ENCODE peak calls at places on chromosomes 12 and 14, in ten cellular contexts. G is psoas muscle; R is cardiac muscle cell; A is neuronal stem cell; J is effector memory CD4-positive, alpha-beta T cell; L is stomach; Q is esophagus muscularis mucosa; I is CD4-positive, CD25-positive, alpha-beta regulatory T cell; W is left ventricle myocardium inferior; B is suprapubic skin. C is an unnamed sample. For H3K4me1 and H3K9me3, the result is how much of the 10 kb centered on the place peaks cover.

GRCh38 chr12:70664463-70664862 is 27.2 kb upstream of the PTPRB start:
- DNase-seq in G (no peak), R (peak), A (peak), J (no peak), L (no peak), Q (no peak), I (no peak), W (no peak), B (no peak), C (no peak)

GRCh38 chr12:112239020-112239419 is 113.7 kb downstream of the TRAFD1 start:
- DNase-seq in G (no peak), R (no peak), A (no peak), J (no peak), L (no peak), Q (no peak), I (no peak), W (no peak), B (no peak), C (peak)

GRCh38 chr14:97206948-97207347 is 409.8 kb downstream of the VRK1 start:
- DNase-seq in G (no peak), R (no peak), A (no peak), J (no peak), L (no peak), Q (peak), I (no peak), W (no peak), B (no peak), C (no peak)

GRCh38 chr12:132245521-132246101 is 83.8 kb downstream of the GALNT9 start:
- DNase-seq in G (no peak), R (no peak), A (no peak), J (no peak), L (no peak), Q (no peak), I (no peak), W (no peak), B (no peak), C (no peak)

GRCh38 chr14:24670594-24670993 is 36.6 kb upstream of the GZMB start:
- DNase-seq in G (no peak), R (no peak), A (no peak), J (no peak), L (no peak), Q (no peak), I (no peak), W (no peak), B (no peak), C (no peak)

GRCh38 chr12:92363295-92364146 is 217.9 kb upstream of the BTG1 start:
- DNase-seq in G (no peak), R (peak), A (no peak), J (peak), L (no peak), Q (no peak), I (peak), W (peak), B (no peak), C (no peak)

GRCh38 chr12:90974286-90974685 is 19.3 kb upstream of the CCER1 start:
- DNase-seq in G (no peak), R (no peak), A (no peak), J (no peak), L (no peak), Q (no peak), I (no peak), W (no peak), B (no peak), C (no peak)

GRCh38 chr12:132084681-132085635 is 59.2 kb downstream of the DDX51 start:
- DNase-seq in G (peak), R (peak), A (peak), J (peak), L (peak), Q (no peak), I (peak), W (peak), B (no peak), C (peak)

GRCh38 chr12:75908961-75909699 is 122.4 kb downstream of the PHLDA1 start:
- DNase-seq in G (peak), R (no peak), A (no peak), J (no peak), L (peak), Q (no peak), I (no peak), W (peak), B (no peak), C (peak)

GRCh38 chr14:34052658-34053014 is 101.8 kb upstream of the EGLN3 start:
- DNase-seq in G (no peak), R (no peak), A (no peak), J (no peak), L (peak), Q (peak), I (no peak), W (no peak), B (no peak), C (no peak)

GRCh38 chr12:71702590-71702989 is 16.7 kb downstream of the TMEM19 start:
- DNase-seq in G (no peak), R (no peak), A (no peak), J (no peak), L (no peak), Q (no peak), I (no peak), W (no peak), B (no peak), C (no peak)

GRCh38 chr12:111361717-111362576 is 6.9 kb downstream of the PHETA1 start:
- DNase-seq in G (peak), R (no peak), A (no peak), J (no peak), L (peak), Q (no peak), I (no peak), W (peak), B (no peak), C (peak)

GRCh38 chr14:57961793-57962075 is 95.8 kb upstream of the SLC35F4 start:
- DNase-seq in G (no peak), R (no peak), A (no peak), J (no peak), L (no peak), Q (peak), I (no peak), W (no peak), B (no peak), C (no peak)

GRCh38 chr14:64708148-64709004 is 4.2 kb downstream of the PLEKHG3 start:
- DNase-seq in G (no peak), R (peak), A (no peak), J (no peak), L (no peak), Q (no peak), I (no peak), W (no peak), B (peak), C (peak)

GRCh38 chr12:121955258-121956040 is 37.1 kb downstream of the CFAP251 start:
- DNase-seq in G (no peak), R (peak), A (no peak), J (no peak), L (no peak), Q (no peak), I (no peak), W (no peak), B (no peak), C (no peak)

GRCh38 chr12:41556176-41556575 is 368.1 kb downstream of the PDZRN4 start:
- DNase-seq in G (no peak), R (no peak), A (no peak), J (no peak), L (no peak), Q (no peak), I (no peak), W (no peak), B (no peak), C (no peak)

GRCh38 chr12:138898-139534 is 72.4 kb downstream of the IQSEC3 start:
- DNase-seq in G (no peak), R (no peak), A (no peak), J (no peak), L (no peak), Q (no peak), I (no peak), W (peak), B (no peak), C (peak)

GRCh38 chr12:26524862-26525465 is 308.0 kb downstream of the ITPR2 start:
- DNase-seq in G (no peak), R (no peak), A (no peak), J (no peak), L (no peak), Q (no peak), I (no peak), W (no peak), B (no peak), C (no peak)

GRCh38 chr14:23561873-23562821 is 5.4 kb downstream of the AP1G2 start:
- DNase-seq in G (no peak), R (no peak), A (no peak), J (no peak), L (no peak), Q (no peak), I (no peak), W (no peak), B (no peak), C (no peak)

GRCh38 chr14:21206753-21207684 is 51.2 kb upstream of the OR5AU1 start:
- DNase-seq in G (no peak), R (no peak), A (no peak), J (no peak), L (no peak), Q (no peak), I (no peak), W (no peak), B (no peak), C (no peak)

GRCh38 chr14:79781882-79782281 is 429.4 kb downstream of the DIO2 start:
- DNase-seq in G (no peak), R (no peak), A (no peak), J (no peak), L (no peak), Q (no peak), I (no peak), W (no peak), B (no peak), C (no peak)

GRCh38 chr12:77796775-77797174 is 33.9 kb upstream of the NAV3 start:
- DNase-seq in G (no peak), R (no peak), A (no peak), J (no peak), L (no peak), Q (no peak), I (no peak), W (no peak), B (no peak), C (no peak)

GRCh38 chr12:6324936-6325750 is 14.7 kb downstream of the PLEKHG6 start:
- DNase-seq in G (no peak), R (no peak), A (no peak), J (no peak), L (peak), Q (no peak), I (no peak), W (no peak), B (no peak), C (peak)

GRCh38 chr14:89533136-89533535 is 116.1 kb upstream of the FOXN3 start:
- DNase-seq in G (no peak), R (no peak), A (no peak), J (no peak), L (no peak), Q (peak), I (no peak), W (no peak), B (no peak), C (no peak)

DNA sequence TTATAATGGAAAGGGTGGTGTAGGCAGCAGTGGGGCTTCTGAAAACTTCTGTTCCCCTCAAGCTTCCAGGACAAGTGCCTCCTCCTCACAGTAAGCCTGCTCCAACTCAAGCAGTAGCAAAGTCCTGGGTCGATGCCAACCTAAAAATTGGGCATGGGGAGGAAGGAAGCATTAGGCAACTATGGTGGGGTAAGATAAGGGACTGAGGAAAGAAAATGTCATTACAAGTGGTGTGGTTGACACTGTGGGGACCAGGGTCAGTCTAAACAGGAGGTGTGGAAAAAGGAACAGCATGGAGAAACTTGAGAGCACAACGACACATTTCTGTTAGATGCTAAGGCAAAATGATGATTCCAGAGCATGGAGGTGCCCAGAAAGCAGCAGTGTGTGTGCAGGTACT is 34.9 kb downstream of the WIF1 start:
- DNase-seq in G (no peak), R (no peak), A (no peak), J (no peak), L (no peak), Q (no peak), I (no peak), W (no peak), B (no peak), C (no peak)
- H3K4me1 ChIP-seq in G (under half), R (under half), A (under half), J (under half), L (under half), Q (under half), I (under half), W (under half), B (under half), C (under half)

GRCh38 chr12:34257093-34257492 is 234.8 kb downstream of the ALG10 start:
- DNase-seq in G (no peak), R (no peak), A (no peak), J (no peak), L (no peak), Q (no peak), I (no peak), W (no peak), B (no peak), C (no peak)
- H3K9me3 ChIP-seq in G (under half), R (under half), A (under half), J (under half), L (under half), Q (under half), I (under half), W (under half), B (under half), C (under half)

GRCh38 chr14:75978249-75978731 is 3.5 kb downstream of the TGFB3 start:
- DNase-seq in G (no peak), R (no peak), A (no peak), J (no peak), L (peak), Q (no peak), I (peak), W (no peak), B (no peak), C (no peak)
- H3K4me1 ChIP-seq in G (under half), R (under half), A (under half), J (under half), L (under half), Q (half or more), I (under half), W (half or more), B (under half), C (under half)

GRCh38 chr12:47991592-47991991 is 12.7 kb downstream of the COL2A1 start:
- DNase-seq in G (no peak), R (no peak), A (peak), J (no peak), L (no peak), Q (no peak), I (no peak), W (no peak), B (peak), C (no peak)
- H3K9me3 ChIP-seq in G (under half), R (under half), A (under half), J (under half), L (under half), Q (under half), I (under half), W (under half), B (under half), C (under half)

GRCh38 chr14:63478437-63478852 is 64.7 kb downstream of the PPP2R5E start:
- DNase-seq in G (no peak), R (no peak), A (no peak), J (no peak), L (no peak), Q (no peak), I (no peak), W (no peak), B (no peak), C (no peak)
- H3K4me1 ChIP-seq in G (under half), R (under half), A (under half), J (under half), L (under half), Q (under half), I (under half), W (half or more), B (under half), C (under half)

DNA sequence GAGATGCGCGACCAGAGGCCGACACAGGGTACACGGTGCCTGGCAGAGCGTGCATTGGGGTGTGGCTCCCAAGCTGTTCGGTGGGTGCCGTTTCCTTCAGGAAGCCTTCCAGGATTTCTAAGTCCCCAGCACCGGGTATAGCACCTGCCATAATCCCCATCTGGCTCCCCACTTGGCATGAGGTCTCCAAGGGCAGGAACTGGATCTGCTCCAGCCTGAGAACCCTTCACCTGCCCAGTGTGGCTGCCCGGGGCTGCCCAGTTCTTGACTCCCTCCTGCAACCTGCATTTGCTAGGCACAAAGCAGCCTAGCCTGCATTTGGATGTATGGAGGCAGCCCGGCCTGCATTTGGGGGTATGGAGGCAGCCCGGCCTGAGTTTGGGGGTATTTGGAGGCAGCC is 69.7 kb downstream of the RFLNA start:
- DNase-seq in G (no peak), R (no peak), A (no peak), J (no peak), L (no peak), Q (no peak), I (no peak), W (no peak), B (no peak), C (no peak)
- H3K9me3 ChIP-seq in G (under half), R (under half), A (under half), J (under half), L (under half), Q (under half), I (under half), W (under half), B (under half), C (under half)